ENCODE peak calls at places on chromosome 18, in ten cellular contexts. One of them, this sample, is unnamed.

GRCh38 chr18:9707381-9708056 is 582 bp upstream of the RAB31 start:
- DNase-seq in neural progenitor cell: no peak
- DNase-seq in PC-3: no peak
- DNase-seq in CD8-positive, alpha-beta T cell: no peak
- DNase-seq in astrocyte of the spinal cord: peak
- DNase-seq in NB4: no peak
- DNase-seq in gastrocnemius medialis: no peak
- DNase-seq in mucosa of descending colon: no peak
- DNase-seq in coronary artery: no peak
- DNase-seq in left ventricle myocardium inferior: no peak
- DNase-seq in this sample: no peak

GRCh38 chr18:51054764-51055163 is 24.8 kb downstream of the SMAD4 start:
- DNase-seq in left ventricle myocardium inferior: no peak
- DNase-seq in gastrocnemius medialis: no peak
- DNase-seq in neural progenitor cell: no peak
- DNase-seq in astrocyte of the spinal cord: peak
- DNase-seq in PC-3: no peak
- DNase-seq in coronary artery: no peak
- DNase-seq in NB4: no peak
- DNase-seq in CD8-positive, alpha-beta T cell: no peak
- DNase-seq in mucosa of descending colon: no peak
- DNase-seq in this sample: no peak

GRCh38 chr18:13895505-13896033 is 19.8 kb downstream of the MC2R start:
- DNase-seq in mucosa of descending colon: no peak
- DNase-seq in left ventricle myocardium inferior: no peak
- DNase-seq in PC-3: no peak
- DNase-seq in NB4: no peak
- DNase-seq in CD8-positive, alpha-beta T cell: no peak
- DNase-seq in astrocyte of the spinal cord: no peak
- DNase-seq in coronary artery: no peak
- DNase-seq in gastrocnemius medialis: no peak
- DNase-seq in neural progenitor cell: no peak
- DNase-seq in this sample: no peak

GRCh38 chr18:22789600-22789999 is 143.5 kb upstream of the RBBP8 start:
- DNase-seq in CD8-positive, alpha-beta T cell: no peak
- DNase-seq in coronary artery: no peak
- DNase-seq in mucosa of descending colon: no peak
- DNase-seq in astrocyte of the spinal cord: peak
- DNase-seq in gastrocnemius medialis: no peak
- DNase-seq in left ventricle myocardium inferior: no peak
- DNase-seq in neural progenitor cell: no peak
- DNase-seq in NB4: no peak
- DNase-seq in PC-3: no peak
- DNase-seq in this sample: no peak

GRCh38 chr18:41942254-41942653 is 12.8 kb upstream of the PIK3C3 start:
- DNase-seq in astrocyte of the spinal cord: no peak
- DNase-seq in neural progenitor cell: no peak
- DNase-seq in coronary artery: no peak
- DNase-seq in mucosa of descending colon: no peak
- DNase-seq in gastrocnemius medialis: no peak
- DNase-seq in left ventricle myocardium inferior: no peak
- DNase-seq in PC-3: no peak
- DNase-seq in NB4: no peak
- DNase-seq in CD8-positive, alpha-beta T cell: no peak
- DNase-seq in this sample: no peak

GRCh38 chr18:77248873-77249582 is 620 bp upstream of the GALR1 start:
- DNase-seq in gastrocnemius medialis: no peak
- DNase-seq in neural progenitor cell: peak
- DNase-seq in coronary artery: no peak
- DNase-seq in CD8-positive, alpha-beta T cell: no peak
- DNase-seq in NB4: no peak
- DNase-seq in mucosa of descending colon: no peak
- DNase-seq in PC-3: no peak
- DNase-seq in left ventricle myocardium inferior: no peak
- DNase-seq in astrocyte of the spinal cord: no peak
- DNase-seq in this sample: no peak

GRCh38 chr18:42437646-42438045 is 482.6 kb downstream of the PIK3C3 start:
- DNase-seq in PC-3: no peak
- DNase-seq in mucosa of descending colon: no peak
- DNase-seq in astrocyte of the spinal cord: peak
- DNase-seq in CD8-positive, alpha-beta T cell: no peak
- DNase-seq in left ventricle myocardium inferior: peak
- DNase-seq in neural progenitor cell: no peak
- DNase-seq in coronary artery: no peak
- DNase-seq in NB4: no peak
- DNase-seq in gastrocnemius medialis: no peak
- DNase-seq in this sample: no peak

GRCh38 chr18:13611058-13611615 is 115.2 kb downstream of the FAM210A start:
- DNase-seq in PC-3: no peak
- DNase-seq in astrocyte of the spinal cord: peak
- DNase-seq in CD8-positive, alpha-beta T cell: peak
- DNase-seq in mucosa of descending colon: no peak
- DNase-seq in gastrocnemius medialis: peak
- DNase-seq in left ventricle myocardium inferior: peak
- DNase-seq in NB4: no peak
- DNase-seq in coronary artery: peak
- DNase-seq in neural progenitor cell: peak
- DNase-seq in this sample: no peak

GRCh38 chr18:8339958-8340357 is 269.3 kb upstream of the RAB12 start:
- DNase-seq in PC-3: no peak
- DNase-seq in neural progenitor cell: no peak
- DNase-seq in gastrocnemius medialis: no peak
- DNase-seq in left ventricle myocardium inferior: peak
- DNase-seq in coronary artery: no peak
- DNase-seq in mucosa of descending colon: no peak
- DNase-seq in astrocyte of the spinal cord: no peak
- DNase-seq in CD8-positive, alpha-beta T cell: no peak
- DNase-seq in NB4: no peak
- DNase-seq in this sample: no peak

GRCh38 chr18:8337216-8337615 is 272.0 kb upstream of the RAB12 start:
- DNase-seq in PC-3: no peak
- DNase-seq in gastrocnemius medialis: no peak
- DNase-seq in left ventricle myocardium inferior: no peak
- DNase-seq in mucosa of descending colon: no peak
- DNase-seq in CD8-positive, alpha-beta T cell: no peak
- DNase-seq in neural progenitor cell: no peak
- DNase-seq in astrocyte of the spinal cord: no peak
- DNase-seq in coronary artery: no peak
- DNase-seq in NB4: no peak
- DNase-seq in this sample: no peak

DNA sequence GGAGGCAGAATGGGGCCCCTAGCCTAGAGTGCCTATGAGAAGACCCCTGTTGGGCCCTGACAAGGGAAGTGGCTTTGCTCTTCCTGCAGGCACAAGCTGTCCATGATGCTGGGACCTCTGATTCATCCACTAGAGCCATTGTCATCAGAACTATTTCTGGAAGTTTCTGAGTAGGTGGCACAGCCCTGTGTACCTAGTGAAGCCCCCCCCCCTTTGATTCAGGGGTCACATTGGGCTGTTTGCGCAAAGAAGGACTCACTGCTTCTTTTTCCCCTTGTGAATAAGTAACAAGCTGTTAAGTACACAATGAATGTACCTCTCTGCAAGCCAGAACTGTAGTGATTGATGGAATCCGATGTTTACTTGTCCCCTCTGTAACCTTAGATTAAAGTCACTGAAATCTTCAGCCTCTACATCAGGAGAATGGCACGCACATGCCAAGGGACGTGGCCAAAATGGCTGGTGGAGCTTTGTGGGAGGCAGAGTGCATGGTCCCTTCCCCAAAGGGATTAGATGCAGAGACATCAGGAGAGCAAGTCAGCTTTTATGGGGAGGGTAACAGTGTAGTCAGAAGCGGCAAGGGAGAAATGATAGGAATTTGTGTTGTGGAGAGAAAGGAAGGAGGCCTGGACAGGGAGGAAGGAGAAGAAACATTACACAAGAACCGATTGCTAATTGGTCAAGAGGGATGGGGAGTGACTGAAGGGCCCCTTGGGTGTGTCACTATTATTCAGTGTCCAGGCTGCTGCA is 267.6 kb upstream of the RAB12 start:
- DNase-seq in coronary artery: peak
- DNase-seq in CD8-positive, alpha-beta T cell: no peak
- DNase-seq in PC-3: peak
- DNase-seq in astrocyte of the spinal cord: peak
- DNase-seq in mucosa of descending colon: no peak
- DNase-seq in neural progenitor cell: no peak
- DNase-seq in left ventricle myocardium inferior: no peak
- DNase-seq in NB4: no peak
- DNase-seq in gastrocnemius medialis: no peak
- DNase-seq in this sample: no peak
- H3K4me3 ChIP-seq in coronary artery: no peak
- H3K4me3 ChIP-seq in CD8-positive, alpha-beta T cell: no peak
- H3K4me3 ChIP-seq in PC-3: no peak
- H3K4me3 ChIP-seq in astrocyte of the spinal cord: no peak
- H3K4me3 ChIP-seq in mucosa of descending colon: no peak
- H3K4me3 ChIP-seq in neural progenitor cell: no peak
- H3K4me3 ChIP-seq in left ventricle myocardium inferior: no peak
- H3K4me3 ChIP-seq in NB4: no peak
- H3K4me3 ChIP-seq in gastrocnemius medialis: no peak
- H3K4me3 ChIP-seq in this sample: no peak

GRCh38 chr18:49051323-49051967 is 100.7 kb upstream of the SMAD7 start:
- DNase-seq in CD8-positive, alpha-beta T cell: no peak
- DNase-seq in mucosa of descending colon: no peak
- DNase-seq in NB4: no peak
- DNase-seq in left ventricle myocardium inferior: no peak
- DNase-seq in coronary artery: no peak
- DNase-seq in PC-3: no peak
- DNase-seq in gastrocnemius medialis: no peak
- DNase-seq in neural progenitor cell: peak
- DNase-seq in astrocyte of the spinal cord: no peak
- DNase-seq in this sample: no peak

GRCh38 chr18:49055196-49055595 is 104.4 kb upstream of the SMAD7 start:
- DNase-seq in CD8-positive, alpha-beta T cell: no peak
- DNase-seq in coronary artery: no peak
- DNase-seq in mucosa of descending colon: no peak
- DNase-seq in astrocyte of the spinal cord: no peak
- DNase-seq in NB4: no peak
- DNase-seq in PC-3: no peak
- DNase-seq in gastrocnemius medialis: no peak
- DNase-seq in neural progenitor cell: no peak
- DNase-seq in left ventricle myocardium inferior: no peak
- DNase-seq in this sample: no peak

GRCh38 chr18:49055787-49056186 is 105.0 kb upstream of the SMAD7 start:
- DNase-seq in coronary artery: peak
- DNase-seq in NB4: peak
- DNase-seq in neural progenitor cell: no peak
- DNase-seq in CD8-positive, alpha-beta T cell: no peak
- DNase-seq in left ventricle myocardium inferior: peak
- DNase-seq in mucosa of descending colon: peak
- DNase-seq in PC-3: peak
- DNase-seq in gastrocnemius medialis: peak
- DNase-seq in astrocyte of the spinal cord: peak
- DNase-seq in this sample: peak

GRCh38 chr18:49050462-49050861 is 99.7 kb upstream of the SMAD7 start:
- DNase-seq in mucosa of descending colon: no peak
- DNase-seq in astrocyte of the spinal cord: no peak
- DNase-seq in PC-3: no peak
- DNase-seq in NB4: peak
- DNase-seq in neural progenitor cell: no peak
- DNase-seq in left ventricle myocardium inferior: no peak
- DNase-seq in coronary artery: no peak
- DNase-seq in gastrocnemius medialis: no peak
- DNase-seq in CD8-positive, alpha-beta T cell: no peak
- DNase-seq in this sample: no peak

DNA sequence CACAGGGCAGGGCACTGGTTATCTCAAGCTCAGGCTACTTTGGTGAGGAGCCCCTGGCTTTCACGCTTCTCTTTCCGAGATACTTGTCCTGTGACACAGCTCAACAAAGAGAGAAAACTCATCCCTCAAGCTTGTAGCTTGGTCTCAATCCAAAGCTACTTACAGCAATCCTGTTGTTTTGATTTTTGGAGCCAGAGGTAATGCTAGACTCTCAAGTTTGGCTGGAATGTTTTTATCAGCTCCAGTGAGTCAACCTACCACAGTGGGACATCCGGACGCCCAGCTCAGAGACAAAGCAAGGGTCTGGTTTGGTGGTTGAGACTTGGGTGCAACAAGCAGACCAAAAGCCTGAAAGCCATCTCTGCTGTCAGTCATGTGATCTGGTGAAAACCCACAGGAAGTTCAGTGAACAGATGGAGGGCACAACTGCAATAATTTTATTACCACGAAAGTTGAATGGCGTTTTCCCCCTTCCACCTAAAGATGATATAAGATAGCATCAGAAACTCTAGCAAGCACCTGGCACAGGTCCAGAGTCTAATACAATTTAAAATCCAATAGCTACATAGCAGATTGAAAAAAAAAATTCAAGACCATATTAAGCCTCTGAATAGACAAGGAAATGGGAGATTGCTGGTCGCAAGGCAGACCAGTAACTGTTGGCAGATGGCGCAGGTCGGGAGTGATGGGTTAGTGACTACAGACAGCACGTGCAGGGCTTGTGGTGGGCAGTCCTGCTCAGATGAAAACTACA is 102.3 kb upstream of the SMAD7 start:
- DNase-seq in gastrocnemius medialis: no peak
- DNase-seq in CD8-positive, alpha-beta T cell: peak
- DNase-seq in PC-3: peak
- DNase-seq in coronary artery: no peak
- DNase-seq in astrocyte of the spinal cord: peak
- DNase-seq in mucosa of descending colon: no peak
- DNase-seq in NB4: peak
- DNase-seq in neural progenitor cell: no peak
- DNase-seq in left ventricle myocardium inferior: no peak
- DNase-seq in this sample: no peak
- H3K4me3 ChIP-seq in gastrocnemius medialis: no peak
- H3K4me3 ChIP-seq in CD8-positive, alpha-beta T cell: peak
- H3K4me3 ChIP-seq in PC-3: no peak
- H3K4me3 ChIP-seq in coronary artery: no peak
- H3K4me3 ChIP-seq in astrocyte of the spinal cord: no peak
- H3K4me3 ChIP-seq in mucosa of descending colon: no peak
- H3K4me3 ChIP-seq in NB4: peak
- H3K4me3 ChIP-seq in neural progenitor cell: no peak
- H3K4me3 ChIP-seq in left ventricle myocardium inferior: no peak
- H3K4me3 ChIP-seq in this sample: no peak

DNA sequence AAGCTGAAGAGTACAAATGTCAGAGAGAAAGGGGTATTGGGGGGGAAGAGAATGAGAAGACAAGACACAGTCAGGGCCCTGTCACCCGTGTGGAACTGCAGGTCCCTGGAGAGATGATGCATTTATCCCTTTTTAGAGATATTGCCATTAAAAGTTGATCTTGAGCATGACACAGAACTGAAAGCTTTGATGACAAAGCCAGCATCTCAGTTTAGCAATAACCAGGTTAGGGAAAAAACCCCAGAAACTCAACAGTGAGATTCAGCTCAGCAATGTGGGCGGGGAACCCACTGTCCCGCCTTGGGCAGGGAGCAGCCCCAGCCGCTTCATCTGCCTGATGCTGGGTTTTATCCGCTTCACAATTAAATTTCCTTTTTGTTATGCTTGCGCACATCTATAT is 181.1 kb downstream of the NEDD4L start:
- DNase-seq in astrocyte of the spinal cord: no peak
- DNase-seq in CD8-positive, alpha-beta T cell: no peak
- DNase-seq in left ventricle myocardium inferior: no peak
- DNase-seq in PC-3: peak
- DNase-seq in NB4: no peak
- DNase-seq in mucosa of descending colon: no peak
- DNase-seq in neural progenitor cell: no peak
- DNase-seq in coronary artery: no peak
- DNase-seq in gastrocnemius medialis: no peak
- DNase-seq in this sample: no peak
- H3K4me3 ChIP-seq in astrocyte of the spinal cord: no peak
- H3K4me3 ChIP-seq in CD8-positive, alpha-beta T cell: no peak
- H3K4me3 ChIP-seq in left ventricle myocardium inferior: no peak
- H3K4me3 ChIP-seq in PC-3: peak
- H3K4me3 ChIP-seq in NB4: no peak
- H3K4me3 ChIP-seq in mucosa of descending colon: no peak
- H3K4me3 ChIP-seq in neural progenitor cell: no peak
- H3K4me3 ChIP-seq in coronary artery: no peak
- H3K4me3 ChIP-seq in gastrocnemius medialis: no peak
- H3K4me3 ChIP-seq in this sample: no peak

GRCh38 chr18:80147037-80147417 is 38.0 kb downstream of the ADNP2 start:
- DNase-seq in neural progenitor cell: no peak
- DNase-seq in gastrocnemius medialis: no peak
- DNase-seq in coronary artery: no peak
- DNase-seq in left ventricle myocardium inferior: no peak
- DNase-seq in NB4: peak
- DNase-seq in astrocyte of the spinal cord: peak
- DNase-seq in CD8-positive, alpha-beta T cell: no peak
- DNase-seq in mucosa of descending colon: no peak
- DNase-seq in PC-3: no peak
- DNase-seq in this sample: no peak

GRCh38 chr18:80145191-80145799 is 36.2 kb downstream of the ADNP2 start:
- DNase-seq in NB4: no peak
- DNase-seq in coronary artery: no peak
- DNase-seq in astrocyte of the spinal cord: no peak
- DNase-seq in CD8-positive, alpha-beta T cell: no peak
- DNase-seq in neural progenitor cell: no peak
- DNase-seq in PC-3: no peak
- DNase-seq in gastrocnemius medialis: no peak
- DNase-seq in mucosa of descending colon: no peak
- DNase-seq in left ventricle myocardium inferior: no peak
- DNase-seq in this sample: no peak

GRCh38 chr18:80147418-80148315 is 38.6 kb downstream of the ADNP2 start:
- DNase-seq in mucosa of descending colon: peak
- DNase-seq in NB4: peak
- DNase-seq in neural progenitor cell: peak
- DNase-seq in CD8-positive, alpha-beta T cell: peak
- DNase-seq in coronary artery: peak
- DNase-seq in PC-3: peak
- DNase-seq in left ventricle myocardium inferior: peak
- DNase-seq in gastrocnemius medialis: peak
- DNase-seq in astrocyte of the spinal cord: peak
- DNase-seq in this sample: peak

GRCh38 chr18:80149667-80150066 is 40.6 kb downstream of the ADNP2 start:
- DNase-seq in left ventricle myocardium inferior: no peak
- DNase-seq in neural progenitor cell: no peak
- DNase-seq in coronary artery: no peak
- DNase-seq in NB4: no peak
- DNase-seq in mucosa of descending colon: no peak
- DNase-seq in astrocyte of the spinal cord: no peak
- DNase-seq in gastrocnemius medialis: no peak
- DNase-seq in PC-3: no peak
- DNase-seq in CD8-positive, alpha-beta T cell: no peak
- DNase-seq in this sample: no peak

DNA sequence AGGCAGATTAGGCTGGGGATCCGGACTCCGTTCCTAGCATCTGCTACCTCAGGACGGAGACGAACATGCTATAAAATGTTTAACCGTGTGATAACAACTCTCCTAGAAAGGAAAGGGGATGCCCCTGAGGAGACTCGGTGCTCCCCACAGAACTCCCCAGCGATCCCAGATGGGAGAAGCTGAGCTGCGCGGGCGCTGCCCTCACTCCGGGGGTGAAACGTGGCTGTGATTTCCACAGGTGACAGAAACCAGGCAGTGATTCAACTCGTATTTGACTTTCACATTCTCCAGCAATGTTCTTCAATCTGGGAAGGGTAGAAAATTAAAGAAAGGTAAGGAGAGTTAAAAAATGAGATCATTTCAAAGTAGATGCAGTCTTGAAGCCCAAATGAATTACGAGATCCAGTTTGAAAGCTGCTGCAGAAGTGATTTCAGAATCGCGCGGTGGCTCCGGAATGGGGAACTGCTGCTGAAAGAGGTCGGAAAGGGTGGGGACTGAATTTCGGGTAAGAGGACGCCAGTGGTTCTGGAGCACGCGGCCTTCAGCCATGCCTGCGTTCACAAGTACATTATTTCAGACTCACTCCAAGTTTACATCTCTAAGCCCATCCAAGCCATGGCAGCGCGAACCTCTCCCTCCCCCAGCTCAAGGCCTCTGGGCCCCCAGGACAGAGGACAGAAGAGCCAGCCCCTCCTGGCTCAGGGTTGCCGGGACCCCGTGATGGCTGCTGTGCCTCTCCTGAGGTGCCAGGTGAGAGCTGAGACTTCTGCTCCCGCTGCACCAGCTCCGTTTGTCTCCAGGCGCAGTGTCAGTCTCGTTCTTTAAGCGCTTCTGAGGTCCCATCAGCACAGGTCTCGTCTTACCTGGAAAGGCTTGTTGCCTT is 39.5 kb downstream of the ADNP2 start:
- DNase-seq in neural progenitor cell: no peak
- DNase-seq in coronary artery: no peak
- DNase-seq in CD8-positive, alpha-beta T cell: no peak
- DNase-seq in astrocyte of the spinal cord: no peak
- DNase-seq in left ventricle myocardium inferior: no peak
- DNase-seq in PC-3: no peak
- DNase-seq in gastrocnemius medialis: no peak
- DNase-seq in mucosa of descending colon: peak
- DNase-seq in NB4: peak
- DNase-seq in this sample: peak
- H3K4me3 ChIP-seq in neural progenitor cell: no peak
- H3K4me3 ChIP-seq in coronary artery: peak
- H3K4me3 ChIP-seq in CD8-positive, alpha-beta T cell: peak
- H3K4me3 ChIP-seq in astrocyte of the spinal cord: peak
- H3K4me3 ChIP-seq in left ventricle myocardium inferior: peak
- H3K4me3 ChIP-seq in PC-3: peak
- H3K4me3 ChIP-seq in gastrocnemius medialis: peak
- H3K4me3 ChIP-seq in mucosa of descending colon: no peak
- H3K4me3 ChIP-seq in NB4: peak
- H3K4me3 ChIP-seq in this sample: peak